ENCODE peak calls at places on chromosomes 7 and 10, in four cellular contexts. One of them, this sample, is unnamed.

GRCh38 chr10:14022052-14022451 is 308.7 kb downstream of the FRMD4A start:
- DNase-seq in GM12878: no peak
- DNase-seq in H1: no peak
- DNase-seq in HepG2: no peak
- DNase-seq in this sample: no peak

GRCh38 chr7:119175916-119176627 is 951.6 kb downstream of the ANKRD7 start:
- DNase-seq in HepG2: peak; percentile 67
- DNase-seq in GM12878: peak; percentile 1
- DNase-seq in H1: peak; percentile 65
- DNase-seq in this sample: peak; percentile 26

GRCh38 chr7:95501261-95501816 is 15.6 kb downstream of the ASB4 start:
- DNase-seq in GM12878: peak; percentile 87
- DNase-seq in H1: no peak
- DNase-seq in HepG2: no peak
- DNase-seq in this sample: no peak

GRCh38 chr7:41696323-41696916 is 6.5 kb downstream of the INHBA start:
- DNase-seq in GM12878: no peak
- DNase-seq in H1: peak; percentile 88
- DNase-seq in HepG2: peak; percentile 45
- DNase-seq in this sample: peak; percentile 79

GRCh38 chr10:48448796-48449195 is 142.3 kb downstream of the MAPK8 start:
- DNase-seq in H1: peak; percentile 35
- DNase-seq in HepG2: no peak
- DNase-seq in GM12878: no peak
- DNase-seq in this sample: no peak

GRCh38 chr7:69659964-69660363 is 61.7 kb downstream of the AUTS2 start:
- DNase-seq in GM12878: no peak
- DNase-seq in H1: no peak
- DNase-seq in HepG2: no peak
- DNase-seq in this sample: no peak

GRCh38 chr10:133375357-133376115 is 2.4 kb upstream of the ECHS1 start:
- DNase-seq in HepG2: no peak
- DNase-seq in GM12878: no peak
- DNase-seq in H1: no peak
- DNase-seq in this sample: no peak

GRCh38 chr10:11162828-11163599 is 145.3 kb downstream of the CELF2 start:
- DNase-seq in H1: peak; percentile 32
- DNase-seq in HepG2: no peak
- DNase-seq in GM12878: peak; percentile 93
- DNase-seq in this sample: no peak

GRCh38 chr7:143410523-143411004 is 1.9 kb upstream of the EPHA1 start:
- DNase-seq in HepG2: no peak
- DNase-seq in H1: no peak
- DNase-seq in GM12878: no peak
- DNase-seq in this sample: no peak

GRCh38 chr7:38908759-38909335 is at the start of gene VPS41:
- DNase-seq in HepG2: peak; percentile 76
- DNase-seq in GM12878: peak; percentile 51
- DNase-seq in H1: peak; percentile 80
- DNase-seq in this sample: peak; percentile 87

GRCh38 chr10:114499630-114500190 is 95.4 kb upstream of the AFAP1L2 start:
- DNase-seq in GM12878: no peak
- DNase-seq in HepG2: no peak
- DNase-seq in H1: no peak
- DNase-seq in this sample: no peak

GRCh38 chr7:127741764-127742375 is 89.9 kb downstream of the SND1 start:
- DNase-seq in H1: no peak
- DNase-seq in HepG2: no peak
- DNase-seq in GM12878: no peak
- DNase-seq in this sample: no peak

GRCh38 chr7:133602291-133602690 is 349.4 kb downstream of the EXOC4 start:
- DNase-seq in GM12878: no peak
- DNase-seq in HepG2: no peak
- DNase-seq in H1: no peak
- DNase-seq in this sample: no peak

GRCh38 chr10:43855667-43856210 is 207.1 kb upstream of the ZNF32 start:
- DNase-seq in HepG2: no peak
- DNase-seq in GM12878: no peak
- DNase-seq in H1: peak; percentile 11
- DNase-seq in this sample: peak; percentile 49

GRCh38 chr7:48875300-48875916 is 48.9 kb upstream of the CDC14C start:
- DNase-seq in H1: peak; percentile 56
- DNase-seq in HepG2: peak; percentile 15
- DNase-seq in GM12878: no peak
- DNase-seq in this sample: peak; percentile 11

GRCh38 chr7:70406419-70407189 is 725.3 kb upstream of the GALNT17 start:
- DNase-seq in H1: no peak
- DNase-seq in HepG2: no peak
- DNase-seq in GM12878: no peak
- DNase-seq in this sample: peak; percentile 80

GRCh38 chr10:59847326-59847725 is 59.0 kb downstream of the CCDC6 start:
- DNase-seq in H1: peak; percentile 61
- DNase-seq in GM12878: no peak
- DNase-seq in HepG2: no peak
- DNase-seq in this sample: no peak

GRCh38 chr10:114694735-114695134 is 36.7 kb upstream of the ABLIM1 start:
- DNase-seq in H1: peak; percentile 81
- DNase-seq in HepG2: peak; percentile 35
- DNase-seq in GM12878: no peak
- DNase-seq in this sample: peak; percentile 41

GRCh38 chr10:132832186-132832983 is 46.4 kb upstream of the NKX6-2 start:
- DNase-seq in GM12878: no peak
- DNase-seq in H1: no peak
- DNase-seq in HepG2: no peak
- DNase-seq in this sample: no peak

GRCh38 chr10:73941300-73941699 is 30.4 kb downstream of the PLAU start:
- DNase-seq in HepG2: no peak
- DNase-seq in GM12878: no peak
- DNase-seq in H1: no peak
- DNase-seq in this sample: no peak

GRCh38 chr7:35848728-35849127 is 47.9 kb downstream of the SEPTIN7 start:
- DNase-seq in H1: no peak
- DNase-seq in HepG2: no peak
- DNase-seq in GM12878: no peak
- DNase-seq in this sample: no peak

GRCh38 chr7:70738080-70738479 is 393.9 kb upstream of the GALNT17 start:
- DNase-seq in HepG2: no peak
- DNase-seq in H1: no peak
- DNase-seq in GM12878: no peak
- DNase-seq in this sample: no peak

GRCh38 chr10:14787938-14788337 is 13.2 kb upstream of the FAM107B start:
- DNase-seq in HepG2: no peak
- DNase-seq in GM12878: no peak
- DNase-seq in H1: no peak
- DNase-seq in this sample: no peak

GRCh38 chr7:101663747-101664146 is 34.7 kb upstream of the MYL10 start:
- DNase-seq in GM12878: no peak
- DNase-seq in H1: no peak
- DNase-seq in HepG2: no peak
- DNase-seq in this sample: no peak

GRCh38 chr7:2009541-2010001 is 223.2 kb downstream of the MAD1L1 start:
- DNase-seq in HepG2: no peak
- DNase-seq in GM12878: no peak
- DNase-seq in H1: no peak
- DNase-seq in this sample: peak; percentile 86

GRCh38 chr7:2838873-2839578 is 5.1 kb downstream of the GNA12 start:
- DNase-seq in GM12878: no peak
- DNase-seq in H1: no peak
- DNase-seq in HepG2: no peak
- DNase-seq in this sample: no peak

DNA sequence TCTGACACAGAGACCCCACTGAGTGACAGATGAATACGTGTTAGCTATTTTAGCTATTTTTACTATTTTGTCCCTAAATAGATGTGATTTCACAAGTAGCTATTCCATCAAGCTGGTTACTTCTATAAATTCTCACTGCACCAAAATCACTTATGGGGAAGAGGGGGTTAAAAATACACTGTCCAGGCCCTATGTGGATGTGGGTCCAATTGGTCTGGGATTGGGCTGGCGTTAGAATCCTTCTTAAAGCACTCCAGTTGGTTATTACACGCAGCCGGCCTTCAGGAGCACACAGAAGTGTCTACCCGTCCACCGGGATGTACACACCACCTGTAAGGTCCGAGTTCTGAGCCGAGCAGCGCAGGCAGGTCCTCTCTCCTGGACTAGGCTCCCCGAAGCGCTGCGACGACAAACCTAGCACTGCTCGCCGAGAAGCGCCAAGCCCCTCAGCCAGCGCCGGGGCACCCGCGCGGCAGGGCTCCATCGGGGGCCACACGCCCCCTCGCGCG is 222.3 kb upstream of the MKLN1 start:
- DNase-seq in GM12878: no peak
- DNase-seq in HepG2: no peak
- DNase-seq in H1: no peak
- DNase-seq in this sample: no peak
- TF ChIP-seq RFX5 in GM12878: no peak
- TF ChIP-seq RFX5 in HepG2: no peak
- TF ChIP-seq RFX5 in H1: no peak
- TF ChIP-seq RFX5 in this sample: no peak

GRCh38 chr10:33183658-33184057 is 150.8 kb downstream of the NRP1 start:
- DNase-seq in HepG2: no peak
- DNase-seq in H1: no peak
- DNase-seq in GM12878: no peak
- DNase-seq in this sample: no peak
- TF ChIP-seq TCF12 in HepG2: no peak
- TF ChIP-seq TCF12 in H1: no peak
- TF ChIP-seq TCF12 in GM12878: no peak
- TF ChIP-seq TCF12 in this sample: no peak

DNA sequence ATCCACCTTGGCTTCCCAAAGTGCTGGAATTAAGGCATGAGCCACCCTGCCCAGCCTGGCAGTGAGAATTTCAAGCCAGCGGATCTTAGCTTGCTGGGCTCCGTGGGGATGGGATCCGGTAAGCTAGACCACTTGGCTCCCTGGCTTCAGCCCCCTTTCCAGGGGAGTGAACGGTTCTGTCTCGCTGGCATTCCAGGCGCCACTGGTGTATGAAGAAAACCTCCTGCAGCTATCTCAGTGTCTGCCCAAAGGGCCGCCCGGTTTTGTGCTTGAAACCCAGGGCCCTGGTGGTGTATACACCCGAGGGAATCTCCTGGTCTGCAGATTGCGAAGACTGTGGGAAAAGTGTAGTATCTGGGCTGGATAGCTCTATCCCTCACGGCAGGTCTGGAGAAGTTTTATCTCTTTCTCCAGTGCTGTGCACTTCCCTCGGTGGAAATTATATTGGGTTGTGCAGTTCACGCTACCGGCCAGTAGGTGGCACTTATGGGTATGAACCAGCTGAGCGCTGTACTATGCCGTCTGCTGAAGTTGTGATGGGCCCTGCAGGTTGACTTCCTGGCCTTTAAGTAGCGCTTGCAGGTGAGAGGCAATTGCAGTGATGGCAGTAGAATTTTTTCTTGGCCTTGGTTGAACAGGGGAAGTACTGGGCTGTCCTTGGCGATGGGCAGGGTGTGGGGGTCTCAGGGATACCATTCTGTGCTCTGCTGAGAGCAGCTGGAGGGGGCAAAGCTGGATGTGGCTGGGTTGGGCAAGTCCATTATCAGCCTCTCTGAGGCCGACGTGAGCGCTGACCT is 138.0 kb upstream of the MTPN start:
- DNase-seq in GM12878: no peak
- DNase-seq in HepG2: peak; percentile 30
- DNase-seq in H1: peak; percentile 82
- DNase-seq in this sample: peak; percentile 60
- TF ChIP-seq RAD21 in GM12878: peak; percentile 61
- TF ChIP-seq RAD21 in HepG2: peak; percentile 26
- TF ChIP-seq RAD21 in H1: peak; percentile 75
- TF ChIP-seq RAD21 in this sample: peak; percentile 71

GRCh38 chr10:53597835-53598251 is 825.3 kb upstream of the MBL2 start:
- DNase-seq in GM12878: no peak
- DNase-seq in HepG2: no peak
- DNase-seq in H1: no peak
- DNase-seq in this sample: no peak

GRCh38 chr10:53598914-53599313 is 826.3 kb upstream of the MBL2 start:
- DNase-seq in HepG2: no peak
- DNase-seq in GM12878: no peak
- DNase-seq in H1: no peak
- DNase-seq in this sample: no peak

GRCh38 chr10:53606951-53607350 is 834.4 kb upstream of the MBL2 start:
- DNase-seq in GM12878: no peak
- DNase-seq in H1: no peak
- DNase-seq in HepG2: no peak
- DNase-seq in this sample: no peak

DNA sequence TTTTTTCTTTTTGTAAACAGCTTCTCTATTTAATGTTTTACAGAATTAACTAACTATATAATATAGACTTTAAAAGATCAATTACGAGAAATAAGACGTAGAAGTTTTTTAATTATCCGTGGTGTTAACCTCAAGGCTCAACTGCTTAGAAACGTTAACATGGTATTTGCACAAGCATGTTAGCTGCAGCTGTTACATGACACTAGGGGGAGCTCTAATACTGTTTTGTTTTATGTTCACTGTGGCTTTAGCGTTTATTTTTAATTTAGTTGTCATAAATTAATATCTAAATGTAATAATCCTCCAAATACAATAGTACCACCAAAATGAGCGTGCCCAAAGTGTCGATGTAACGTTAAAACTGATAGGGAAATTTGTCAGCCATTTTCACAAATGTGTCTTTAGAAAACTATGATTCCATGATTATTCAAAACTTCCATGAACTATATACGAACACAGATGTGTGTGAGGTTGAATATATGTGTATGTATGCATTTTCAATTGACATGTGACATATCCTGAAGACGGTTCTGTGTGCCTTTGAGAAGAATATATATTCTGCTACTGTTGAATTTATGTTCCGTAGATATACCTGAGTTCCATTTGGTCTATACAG is 828.8 kb upstream of the MBL2 start:
- DNase-seq in H1: no peak
- DNase-seq in GM12878: no peak
- DNase-seq in HepG2: peak; percentile 11
- DNase-seq in this sample: peak; percentile 14
- TF ChIP-seq RFX5 in H1: no peak
- TF ChIP-seq RFX5 in GM12878: no peak
- TF ChIP-seq RFX5 in HepG2: no peak
- TF ChIP-seq RFX5 in this sample: no peak

This sample was measured in SK-N-SH.